ENCODE peak calls at places on chromosomes 4 and X, in four cellular contexts. One of them, this sample, is unnamed.

GRCh38 chr4:80202784-80203553 is 5.7 kb downstream of the PRDM8 start:
- DNase-seq in suprapubic skin: peak
- DNase-seq in transverse colon: peak
- DNase-seq in uterus: peak
- DNase-seq in this sample: no peak

GRCh38 chr4:100062921-100063320 is 112.8 kb upstream of the H2AZ1 start:
- DNase-seq in suprapubic skin: no peak
- DNase-seq in transverse colon: no peak
- DNase-seq in uterus: no peak
- DNase-seq in this sample: no peak

GRCh38 chr4:90727938-90728337 is 600.7 kb downstream of the CCSER1 start:
- DNase-seq in suprapubic skin: no peak
- DNase-seq in transverse colon: no peak
- DNase-seq in uterus: no peak
- DNase-seq in this sample: no peak

GRCh38 chr4:129543299-129543698 is 447.3 kb downstream of the C4orf33 start:
- DNase-seq in suprapubic skin: no peak
- DNase-seq in transverse colon: no peak
- DNase-seq in uterus: no peak
- DNase-seq in this sample: no peak

GRCh38 chrX:139194571-139195280 is 335.8 kb upstream of the F9 start:
- DNase-seq in suprapubic skin: no peak
- DNase-seq in transverse colon: peak
- DNase-seq in uterus: no peak
- DNase-seq in this sample: no peak

GRCh38 chr4:105093975-105094374 is 52.7 kb upstream of the TET2 start:
- DNase-seq in suprapubic skin: no peak
- DNase-seq in transverse colon: no peak
- DNase-seq in uterus: no peak
- DNase-seq in this sample: no peak

GRCh38 chr4:53476232-53477037 is 99.0 kb downstream of the FIP1L1 start:
- DNase-seq in suprapubic skin: peak
- DNase-seq in transverse colon: no peak
- DNase-seq in uterus: no peak
- DNase-seq in this sample: no peak

GRCh38 chrX:47751670-47752069 is 85.0 kb upstream of the ZNF81 start:
- DNase-seq in suprapubic skin: no peak
- DNase-seq in transverse colon: peak
- DNase-seq in uterus: no peak
- DNase-seq in this sample: no peak

GRCh38 chr4:139420652-139421051 is 33.3 kb upstream of the RAB33B start:
- DNase-seq in suprapubic skin: no peak
- DNase-seq in transverse colon: no peak
- DNase-seq in uterus: no peak
- DNase-seq in this sample: no peak

GRCh38 chrX:121871122-121871521 is 823.7 kb downstream of the GLUD2 start:
- DNase-seq in suprapubic skin: no peak
- DNase-seq in transverse colon: no peak
- DNase-seq in uterus: no peak
- DNase-seq in this sample: no peak

GRCh38 chrX:47390676-47391234 is 20.4 kb downstream of the ZNF157 start:
- DNase-seq in suprapubic skin: no peak
- DNase-seq in transverse colon: no peak
- DNase-seq in uterus: no peak
- DNase-seq in this sample: no peak

GRCh38 chr4:77045490-77045889 is 30.3 kb downstream of the CCNI start:
- DNase-seq in suprapubic skin: no peak
- DNase-seq in transverse colon: no peak
- DNase-seq in uterus: no peak
- DNase-seq in this sample: no peak
- TF ChIP-seq CTCF in suprapubic skin: no peak
- TF ChIP-seq CTCF in transverse colon: no peak
- TF ChIP-seq CTCF in uterus: peak
- TF ChIP-seq CTCF in this sample: no peak

GRCh38 chr4:61202100-61202637 is 2.0 kb downstream of the ADGRL3 start:
- DNase-seq in suprapubic skin: peak
- DNase-seq in transverse colon: no peak
- DNase-seq in uterus: no peak
- DNase-seq in this sample: no peak

GRCh38 chr4:61200991-61201526 is 933 bp downstream of the ADGRL3 start:
- DNase-seq in suprapubic skin: peak
- DNase-seq in transverse colon: no peak
- DNase-seq in uterus: no peak
- DNase-seq in this sample: no peak

GRCh38 chr4:61199869-61200194 is 294 bp upstream of the ADGRL3 start:
- DNase-seq in suprapubic skin: no peak
- DNase-seq in transverse colon: no peak
- DNase-seq in uterus: no peak
- DNase-seq in this sample: no peak

GRCh38 chr4:61201562-61202099 is 1.5 kb downstream of the ADGRL3 start:
- DNase-seq in suprapubic skin: peak
- DNase-seq in transverse colon: no peak
- DNase-seq in uterus: peak
- DNase-seq in this sample: no peak

GRCh38 chr4:61200195-61200990 is at the start of gene ADGRL3:
- DNase-seq in suprapubic skin: peak
- DNase-seq in transverse colon: no peak
- DNase-seq in uterus: peak
- DNase-seq in this sample: no peak
- TF ChIP-seq POLR2A in suprapubic skin: no peak
- TF ChIP-seq POLR2A in transverse colon: no peak
- TF ChIP-seq POLR2A in uterus: no peak
- TF ChIP-seq POLR2A in this sample: no peak

DNA sequence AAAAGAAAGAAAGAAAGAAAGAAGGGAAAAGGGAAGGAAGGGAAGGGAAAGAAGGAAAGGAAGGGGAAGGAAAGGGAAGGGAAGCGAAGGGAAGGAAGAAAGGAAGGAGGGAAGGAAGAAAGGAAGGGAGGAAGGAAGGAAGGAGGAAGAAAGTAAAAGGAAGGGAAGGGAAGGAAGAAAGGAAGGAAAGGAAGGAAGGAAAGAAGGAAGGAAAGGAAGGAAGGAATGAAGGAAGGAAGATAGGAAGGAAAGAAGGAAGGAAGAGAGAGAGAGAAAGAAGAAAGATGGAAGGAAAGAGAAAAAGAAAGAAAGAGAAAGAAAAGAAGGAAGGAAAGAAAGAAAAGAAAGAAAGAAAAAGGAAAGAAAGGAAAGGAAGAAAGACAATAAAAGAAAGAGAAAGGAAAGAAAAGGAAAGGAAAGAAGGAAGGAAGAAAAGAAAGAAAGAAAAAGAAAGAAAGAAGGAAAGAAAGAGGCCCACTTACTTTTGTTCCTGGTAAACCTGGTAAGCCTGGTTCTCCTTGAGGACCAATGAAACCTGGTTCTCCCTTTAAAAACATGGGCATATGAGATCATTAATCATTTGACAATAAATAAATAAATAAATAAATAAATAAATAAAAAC is 105.9 kb upstream of the ETNPPL start:
- DNase-seq in suprapubic skin: no peak
- DNase-seq in transverse colon: no peak
- DNase-seq in uterus: no peak
- DNase-seq in this sample: no peak
- TF ChIP-seq CTCF in suprapubic skin: no peak
- TF ChIP-seq CTCF in transverse colon: no peak
- TF ChIP-seq CTCF in uterus: no peak
- TF ChIP-seq CTCF in this sample: no peak

DNA sequence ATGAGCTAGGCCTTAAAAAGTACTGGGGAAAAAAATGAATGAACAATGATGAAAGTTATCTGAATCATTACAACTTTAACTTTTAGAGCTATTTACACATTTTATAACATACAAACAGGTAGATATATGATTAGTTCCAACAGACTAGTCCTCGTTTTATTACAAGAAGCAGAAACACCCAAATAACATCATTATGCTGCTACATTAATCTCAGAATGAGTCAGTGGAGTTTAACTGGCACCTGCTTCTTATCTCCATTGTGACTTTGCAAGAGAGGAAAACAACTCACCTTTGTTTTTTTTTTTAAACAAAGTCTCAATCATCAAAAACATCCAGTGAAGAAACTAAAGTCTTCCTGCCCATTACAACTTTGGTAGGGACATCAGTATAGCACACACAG is 15.2 kb downstream of the ATP8A1 start:
- DNase-seq in suprapubic skin: no peak
- DNase-seq in transverse colon: no peak
- DNase-seq in uterus: no peak
- DNase-seq in this sample: no peak
- TF ChIP-seq POLR2A in suprapubic skin: no peak
- TF ChIP-seq POLR2A in transverse colon: no peak
- TF ChIP-seq POLR2A in uterus: no peak
- TF ChIP-seq POLR2A in this sample: no peak

This sample was measured in tibial nerve.